ENCODE peak calls at places on chromosomes 12 and 14, in eight cellular contexts. K, A, O, T, Y, M, R and U are unnamed samples.

GRCh38 chr14:20732950-20733650 is 12.6 kb upstream of the EDDM3A start:
- DNase-seq in R (no peak), O (no peak), M (no peak), Y (no peak), A (no peak), K (no peak), T (no peak), U (no peak)

GRCh38 chr12:2149091-2149490 is 96.3 kb downstream of the CACNA1C start:
- DNase-seq in T (no peak), K (no peak), M (no peak), Y (no peak), O (no peak), A (no peak), R (no peak), U (no peak)

GRCh38 chr14:65958664-65959562 is 527.3 kb upstream of the CCDC196 start:
- DNase-seq in R (no peak), T (peak), K (no peak), Y (no peak), O (peak), A (peak), M (no peak), U (no peak)

GRCh38 chr14:22303589-22304195 is 285.3 kb downstream of the DAD1 start:
- DNase-seq in K (no peak), A (no peak), Y (no peak), M (no peak), R (no peak), O (no peak), T (no peak), U (no peak)

GRCh38 chr12:62846506-62846905 is 88.4 kb downstream of the PPM1H start:
- DNase-seq in A (no peak), O (no peak), T (no peak), M (no peak), R (no peak), K (no peak), Y (no peak), U (no peak)

GRCh38 chr14:101813171-101813759 is 51.8 kb downstream of the PPP2R5C start:
- DNase-seq in R (no peak), Y (peak), M (no peak), T (no peak), A (peak), K (no peak), O (no peak), U (no peak)

GRCh38 chr14:35403085-35403396 is 1.5 kb downstream of the NFKBIA start:
- DNase-seq in M (peak), A (peak), Y (peak), K (peak), T (no peak), R (no peak), O (peak), U (no peak)

GRCh38 chr12:128644664-128645296 is 179.0 kb downstream of the SLC15A4 start:
- DNase-seq in T (no peak), K (no peak), A (no peak), Y (no peak), O (peak), M (no peak), R (peak), U (no peak)

GRCh38 chr14:26088260-26088659 is 509.6 kb downstream of the NOVA1 start:
- DNase-seq in K (no peak), A (no peak), M (no peak), T (no peak), Y (no peak), R (no peak), O (no peak), U (no peak)

GRCh38 chr14:22095845-22096510 is 422.4 kb upstream of the OR4E1 start:
- DNase-seq in K (no peak), Y (no peak), M (no peak), O (no peak), T (no peak), A (no peak), R (no peak), U (no peak)

GRCh38 chr14:33184587-33184986 is 245.9 kb downstream of the NPAS3 start:
- DNase-seq in A (no peak), M (no peak), R (no peak), Y (no peak), T (no peak), K (no peak), O (no peak), U (no peak)

GRCh38 chr14:38137005-38137404 is 70.7 kb upstream of the SSTR1 start:
- DNase-seq in K (no peak), O (no peak), T (no peak), Y (no peak), A (no peak), R (no peak), M (no peak), U (no peak)

GRCh38 chr12:121009744-121010143 is 6.5 kb downstream of the C12orf43 start:
- DNase-seq in Y (no peak), R (peak), O (peak), A (peak), M (no peak), K (no peak), T (no peak), U (no peak)

GRCh38 chr12:85784096-85784720 is 52.0 kb downstream of the RASSF9 start:
- DNase-seq in A (no peak), K (no peak), M (no peak), O (no peak), T (no peak), Y (no peak), R (peak), U (no peak)

GRCh38 chr12:78403681-78404080 is 460.9 kb upstream of the SYT1 start:
- DNase-seq in T (no peak), Y (no peak), K (no peak), R (no peak), M (no peak), A (no peak), O (no peak), U (no peak)

GRCh38 chr12:22625671-22626251 is 790 bp downstream of the ETNK1 start:
- DNase-seq in T (peak), Y (peak), K (peak), A (peak), R (peak), O (peak), M (peak), U (no peak)

GRCh38 chr14:99749763-99750715 is 43.2 kb upstream of the EML1 start:
- DNase-seq in A (no peak), Y (no peak), M (peak), R (no peak), O (no peak), T (no peak), K (no peak), U (no peak)

GRCh38 chr12:76246611-76247010 is 101.6 kb downstream of the BBS10 start:
- DNase-seq in M (no peak), Y (no peak), O (no peak), R (no peak), A (no peak), T (no peak), K (no peak), U (no peak)

GRCh38 chr14:51479584-51480305 is 172.0 kb upstream of the FRMD6 start:
- DNase-seq in M (no peak), K (no peak), R (no peak), Y (peak), A (no peak), T (no peak), O (peak), U (no peak)

GRCh38 chr12:87801860-87802720 is 227.1 kb downstream of the C12orf50 start:
- DNase-seq in R (no peak), A (no peak), M (no peak), O (no peak), T (peak), K (no peak), Y (no peak), U (no peak)

GRCh38 chr12:71981149-71981548 is 42.5 kb downstream of the TPH2 start:
- DNase-seq in Y (no peak), O (peak), R (no peak), M (no peak), A (no peak), K (no peak), T (no peak), U (no peak)

GRCh38 chr12:107107381-107107780 is 14.0 kb upstream of the CRY1 start:
- DNase-seq in Y (no peak), O (no peak), A (no peak), K (no peak), T (no peak), R (no peak), M (no peak), U (no peak)

DNA sequence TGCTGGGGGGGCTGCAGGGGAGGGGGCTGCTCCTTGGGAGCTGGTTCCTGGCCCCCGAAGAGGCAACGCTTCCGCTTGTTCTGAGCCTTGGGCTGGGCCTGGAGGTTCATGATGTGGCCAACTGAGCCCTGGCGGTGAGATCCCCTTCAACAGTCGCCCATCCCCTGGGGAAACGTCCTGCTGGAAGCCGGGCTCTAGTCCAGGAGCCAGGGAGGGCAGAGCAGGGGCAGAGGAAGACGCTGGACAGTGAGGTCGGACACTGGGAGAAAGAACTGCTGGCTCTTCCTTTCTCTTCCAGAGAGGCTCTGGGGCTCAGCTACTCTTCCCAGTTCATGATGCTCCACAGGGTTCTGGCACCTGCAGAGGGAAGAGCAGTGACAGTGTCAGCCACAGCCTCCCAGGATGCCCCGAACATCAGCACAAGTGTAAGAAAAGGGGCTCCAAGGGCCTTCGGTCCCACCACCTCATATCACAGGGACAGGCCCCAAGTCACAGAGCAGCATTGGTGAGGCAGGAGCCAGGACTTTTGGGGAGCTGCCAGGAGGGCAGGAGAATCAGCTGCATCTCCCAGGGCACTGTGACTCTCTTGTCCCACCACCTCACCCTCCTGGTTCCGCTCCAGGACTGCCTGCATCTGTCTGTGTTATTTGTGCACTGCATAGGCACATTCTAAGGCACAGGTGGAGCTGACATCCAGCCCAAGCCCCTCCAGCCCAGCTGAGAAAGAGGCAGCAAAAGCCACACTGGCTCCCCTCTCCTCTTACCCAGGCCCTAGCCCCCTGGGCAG is 25.9 kb upstream of the PNMA1 start:
- DNase-seq in A (no peak), R (no peak), M (no peak), Y (no peak), K (no peak), O (peak), T (no peak), U (no peak)
- H3K27ac ChIP-seq in A (peak), R (peak), M (peak), Y (peak), K (peak), O (peak), T (no peak), U (peak)

GRCh38 chr14:68262567-68262966 is 443.0 kb downstream of the RAD51B start:
- DNase-seq in K (no peak), R (no peak), M (no peak), Y (no peak), O (no peak), T (no peak), A (no peak), U (no peak)
- H3K27ac ChIP-seq in K (no peak), R (no peak), M (no peak), Y (no peak), O (peak), T (no peak), A (no peak), U (no peak)

DNA sequence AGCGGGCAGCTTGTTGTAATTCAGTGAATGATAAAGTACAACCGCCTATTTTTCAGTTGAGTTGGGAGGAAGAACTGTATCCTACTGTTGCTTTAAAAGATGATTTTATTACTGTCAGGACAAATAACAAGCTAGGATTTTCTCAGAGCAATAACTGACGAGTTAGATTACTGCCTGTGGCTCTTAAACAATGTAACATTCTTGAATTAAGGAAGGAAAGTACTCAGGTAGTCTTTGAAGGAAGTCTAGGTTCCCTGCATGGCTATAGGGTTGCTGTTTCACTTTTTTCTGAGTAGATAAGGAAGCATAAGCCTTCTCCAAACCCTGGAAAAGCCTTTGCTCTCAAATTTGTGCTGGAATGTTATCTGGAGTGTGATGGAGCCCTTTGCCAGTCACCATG is 17.6 kb downstream of the NUBPL start:
- DNase-seq in R (no peak), T (no peak), Y (no peak), M (no peak), A (no peak), K (no peak), O (no peak), U (no peak)
- H3K27ac ChIP-seq in R (no peak), T (no peak), Y (no peak), M (no peak), A (no peak), K (peak), O (no peak), U (no peak)

GRCh38 chr12:50271724-50272247 is 11.5 kb downstream of the LIMA1 start:
- DNase-seq in A (no peak), Y (no peak), T (no peak), M (no peak), O (no peak), R (no peak), K (no peak), U (no peak)
- H3K27ac ChIP-seq in A (peak), Y (peak), T (no peak), M (peak), O (peak), R (no peak), K (peak), U (no peak)

GRCh38 chr12:23634344-23634743 is 315.1 kb downstream of the SOX5 start:
- DNase-seq in K (no peak), T (no peak), A (no peak), O (no peak), Y (no peak), R (no peak), M (no peak), U (no peak)
- H3K27ac ChIP-seq in K (no peak), T (no peak), A (no peak), O (no peak), Y (no peak), R (no peak), M (no peak), U (no peak)

GRCh38 chr12:12718853-12719252 is 1.7 kb downstream of the CDKN1B start:
- DNase-seq in M (no peak), T (peak), R (no peak), A (no peak), Y (no peak), O (no peak), K (no peak), U (no peak)
- H3K27ac ChIP-seq in M (peak), T (peak), R (peak), A (peak), Y (peak), O (peak), K (peak), U (peak)

GRCh38 chr14:75433631-75434556 is 6.1 kb downstream of the JDP2 start:
- DNase-seq in T (no peak), R (no peak), O (peak), Y (no peak), A (no peak), M (no peak), K (no peak), U (no peak)

GRCh38 chr14:75432406-75432805 is 4.6 kb downstream of the JDP2 start:
- DNase-seq in Y (no peak), T (no peak), A (no peak), M (no peak), K (no peak), R (no peak), O (no peak), U (no peak)

GRCh38 chr14:75434557-75435248 is 6.9 kb downstream of the JDP2 start:
- DNase-seq in R (no peak), Y (no peak), T (no peak), K (no peak), O (no peak), M (no peak), A (no peak), U (no peak)

GRCh38 chr14:75437201-75438143 is 9.7 kb downstream of the JDP2 start:
- DNase-seq in Y (no peak), T (no peak), K (no peak), A (no peak), M (no peak), O (no peak), R (no peak), U (no peak)

GRCh38 chr14:75435473-75435872 is 7.7 kb downstream of the JDP2 start:
- DNase-seq in M (no peak), K (no peak), A (no peak), Y (no peak), T (no peak), R (no peak), O (no peak), U (no peak)
- H3K27ac ChIP-seq in M (no peak), K (no peak), A (no peak), Y (no peak), T (no peak), R (no peak), O (no peak), U (no peak)

GRCh38 chr14:59273737-59274136 is 85.3 kb downstream of the DAAM1 start:
- DNase-seq in R (no peak), K (no peak), M (no peak), O (no peak), T (no peak), A (no peak), Y (no peak), U (no peak)

GRCh38 chr14:59272633-59273032 is 84.2 kb downstream of the DAAM1 start:
- DNase-seq in M (no peak), Y (no peak), R (no peak), O (no peak), A (no peak), K (no peak), T (no peak), U (no peak)

GRCh38 chr14:59276235-59276634 is 87.8 kb downstream of the DAAM1 start:
- DNase-seq in O (no peak), K (no peak), R (no peak), T (no peak), Y (no peak), A (no peak), M (no peak), U (no peak)

GRCh38 chr14:59275668-59276067 is 87.2 kb downstream of the DAAM1 start:
- DNase-seq in Y (no peak), O (peak), T (no peak), A (no peak), M (no peak), K (no peak), R (no peak), U (peak)

DNA sequence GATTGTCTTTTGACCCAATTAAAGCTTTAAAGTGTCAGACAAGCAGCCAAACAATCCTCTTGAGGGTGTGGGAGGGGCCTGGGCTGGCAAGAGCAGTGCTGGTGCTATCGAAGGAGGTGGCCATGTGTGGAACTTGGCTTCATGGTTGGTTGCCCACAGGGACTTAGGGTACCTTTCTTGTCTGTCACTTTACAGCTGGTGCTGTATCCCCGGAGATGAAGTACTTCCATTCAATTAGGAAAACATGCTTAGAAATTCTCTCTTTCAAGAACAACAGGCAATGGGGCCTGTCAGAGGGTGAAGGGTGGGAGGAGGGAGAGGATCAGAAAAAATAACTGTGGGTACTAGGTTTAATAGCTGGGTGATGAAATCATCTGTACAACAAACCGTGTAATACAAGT is 86.5 kb downstream of the DAAM1 start:
- DNase-seq in T (no peak), O (no peak), R (no peak), K (no peak), A (peak), M (peak), Y (no peak), U (no peak)
- H3K27ac ChIP-seq in T (no peak), O (peak), R (peak), K (peak), A (no peak), M (no peak), Y (peak), U (peak)

DNA sequence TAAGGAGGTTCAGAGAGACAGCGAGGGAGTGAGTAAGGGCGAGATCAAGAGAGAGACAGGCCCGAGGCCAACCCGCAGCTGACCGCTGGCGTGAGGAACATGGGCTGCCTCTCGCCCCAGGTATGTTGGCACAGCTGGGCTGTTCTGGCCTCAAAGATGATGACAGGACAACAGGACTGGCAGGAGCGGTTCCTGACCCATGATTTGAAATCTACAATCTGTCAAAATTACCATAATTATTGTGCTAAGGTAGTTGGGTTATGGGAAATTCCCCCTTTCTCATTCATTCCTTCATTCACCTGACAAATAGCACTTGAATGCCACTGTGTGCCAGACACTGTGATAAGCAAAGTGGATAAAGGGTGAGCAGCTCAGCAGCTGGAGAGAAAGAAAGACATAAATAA is 5.1 kb upstream of the ENDOU start:
- DNase-seq in O (no peak), K (no peak), A (peak), Y (no peak), R (peak), T (no peak), M (no peak), U (no peak)
- H3K27ac ChIP-seq in O (no peak), K (no peak), A (peak), Y (peak), R (no peak), T (no peak), M (peak), U (no peak)

GRCh38 chr12:108734200-108734906 is 3.0 kb upstream of the CORO1C start:
- DNase-seq in O (peak), T (no peak), Y (no peak), M (no peak), A (no peak), K (peak), R (peak), U (peak)
- H3K27ac ChIP-seq in O (peak), T (no peak), Y (no peak), M (no peak), A (peak), K (peak), R (peak), U (peak)